ENCODE peak calls at places on chromosomes 11 and 22, in nine cellular contexts. O, N, D, V, T, C, X, R and K are unnamed samples. For H3K4me1, the result is how much of the 10 kb centered on the place peaks cover.

GRCh38 chr11:93329936-93330445 is 551 bp upstream of the DEUP1 start:
- DNase-seq in C (peak), N (peak), X (no peak), V (no peak), O (peak), D (peak), R (no peak), T (no peak), K (no peak)

GRCh38 chr11:134068829-134069425 is at the start of gene JAM3:
- DNase-seq in X (peak), O (peak), T (peak), C (peak), R (peak), V (peak), D (peak), N (peak), K (peak)

GRCh38 chr22:30650508-30651116 is 15.0 kb downstream of the SLC35E4 start:
- DNase-seq in D (no peak), V (no peak), O (no peak), X (no peak), N (no peak), C (no peak), T (no peak), R (no peak), K (no peak)

GRCh38 chr11:13368041-13368446 is 90.5 kb downstream of the BMAL1 start:
- DNase-seq in X (no peak), C (no peak), O (no peak), R (no peak), N (no peak), D (no peak), T (no peak), V (no peak), K (no peak)

GRCh38 chr22:27804683-27805297 is 3.2 kb upstream of the MN1 start:
- DNase-seq in R (peak), V (no peak), T (no peak), C (peak), D (peak), O (peak), N (peak), X (peak), K (peak)

GRCh38 chr22:49820984-49821383 is 6.7 kb downstream of the BRD1 start:
- DNase-seq in O (no peak), D (no peak), X (no peak), C (no peak), T (no peak), N (no peak), V (no peak), R (no peak), K (no peak)

GRCh38 chr11:16167706-16168487 is 188.4 kb downstream of the SOX6 start:
- DNase-seq in R (no peak), N (no peak), D (no peak), V (no peak), O (no peak), C (no peak), T (no peak), X (no peak), K (no peak)

GRCh38 chr22:36938028-36938425 is 24.6 kb downstream of the CSF2RB start:
- DNase-seq in T (no peak), R (no peak), X (no peak), V (no peak), N (no peak), O (no peak), C (no peak), D (no peak), K (no peak)

GRCh38 chr11:101262995-101263394 is 133.4 kb upstream of the PGR start:
- DNase-seq in T (no peak), R (no peak), N (no peak), O (no peak), C (no peak), V (no peak), D (no peak), X (no peak), K (no peak)
- H3K4me3 ChIP-seq in T (no peak), R (no peak), N (no peak), O (no peak), C (no peak), V (no peak), D (no peak), X (no peak), K (no peak)

GRCh38 chr11:64766881-64767280 is 7.1 kb upstream of the PYGM start:
- DNase-seq in N (no peak), C (no peak), V (peak), T (no peak), D (no peak), R (no peak), O (no peak), X (peak), K (no peak)

GRCh38 chr11:64768300-64768694 is 8.5 kb upstream of the PYGM start:
- DNase-seq in V (peak), R (no peak), C (no peak), O (no peak), N (no peak), T (no peak), X (no peak), D (no peak), K (no peak)

GRCh38 chr11:64770120-64770519 is 8.2 kb downstream of the SF1 start:
- DNase-seq in D (no peak), V (no peak), R (no peak), X (peak), T (no peak), N (no peak), C (no peak), O (no peak), K (no peak)

GRCh38 chr11:64767344-64768299 is 7.8 kb upstream of the PYGM start:
- DNase-seq in R (peak), X (peak), C (peak), D (peak), N (peak), O (peak), V (peak), T (peak), K (peak)

GRCh38 chr11:64769283-64769682 is 9.1 kb downstream of the SF1 start:
- DNase-seq in T (no peak), R (no peak), D (no peak), C (no peak), N (no peak), O (no peak), X (no peak), V (peak), K (no peak)
- H3K4me1 ChIP-seq in T (under half), R (half or more), D (under half), C (under half), N (half or more), O (under half), X (half or more), V (under half), K (under half)

GRCh38 chr11:79052539-79052938 is 388.3 kb downstream of the TENM4 start:
- DNase-seq in R (no peak), T (no peak), N (no peak), C (no peak), V (no peak), O (peak), X (no peak), D (no peak), K (peak)
- TF ChIP-seq CTCF in R (peak), T (no peak), N (no peak), C (no peak), V (no peak), O (peak), X (no peak), D (no peak), K (peak)

GRCh38 chr11:66334605-66335442 is 1.4 kb downstream of the RIN1 start:
- DNase-seq in X (peak), N (no peak), C (no peak), T (no peak), R (no peak), D (no peak), V (no peak), O (no peak), K (no peak)
- H3K4me3 ChIP-seq in X (peak), N (no peak), C (peak), T (peak), R (peak), D (no peak), V (peak), O (peak), K (no peak)

GRCh38 chr11:130802567-130802966 is 113.7 kb downstream of the SNX19 start:
- DNase-seq in C (no peak), T (no peak), N (no peak), V (no peak), X (no peak), R (no peak), O (no peak), D (no peak), K (no peak)

GRCh38 chr11:130808541-130808940 is 107.7 kb downstream of the SNX19 start:
- DNase-seq in R (no peak), X (no peak), N (no peak), V (no peak), C (no peak), O (no peak), T (no peak), D (no peak), K (no peak)

GRCh38 chr11:130801287-130802146 is 114.8 kb downstream of the SNX19 start:
- DNase-seq in N (no peak), X (no peak), O (peak), V (no peak), D (no peak), C (no peak), R (no peak), T (no peak), K (no peak)

GRCh38 chr11:130804306-130805077 is 111.8 kb downstream of the SNX19 start:
- DNase-seq in N (no peak), X (no peak), C (no peak), T (no peak), R (no peak), O (no peak), D (no peak), V (no peak), K (no peak)

GRCh38 chr11:130806746-130807145 is 109.5 kb downstream of the SNX19 start:
- DNase-seq in V (no peak), N (no peak), R (no peak), C (no peak), T (no peak), D (no peak), O (no peak), X (no peak), K (no peak)
- H3K4me1 ChIP-seq in V (under half), N (under half), R (under half), C (under half), T (under half), D (under half), O (under half), X (under half), K (under half)

DNA sequence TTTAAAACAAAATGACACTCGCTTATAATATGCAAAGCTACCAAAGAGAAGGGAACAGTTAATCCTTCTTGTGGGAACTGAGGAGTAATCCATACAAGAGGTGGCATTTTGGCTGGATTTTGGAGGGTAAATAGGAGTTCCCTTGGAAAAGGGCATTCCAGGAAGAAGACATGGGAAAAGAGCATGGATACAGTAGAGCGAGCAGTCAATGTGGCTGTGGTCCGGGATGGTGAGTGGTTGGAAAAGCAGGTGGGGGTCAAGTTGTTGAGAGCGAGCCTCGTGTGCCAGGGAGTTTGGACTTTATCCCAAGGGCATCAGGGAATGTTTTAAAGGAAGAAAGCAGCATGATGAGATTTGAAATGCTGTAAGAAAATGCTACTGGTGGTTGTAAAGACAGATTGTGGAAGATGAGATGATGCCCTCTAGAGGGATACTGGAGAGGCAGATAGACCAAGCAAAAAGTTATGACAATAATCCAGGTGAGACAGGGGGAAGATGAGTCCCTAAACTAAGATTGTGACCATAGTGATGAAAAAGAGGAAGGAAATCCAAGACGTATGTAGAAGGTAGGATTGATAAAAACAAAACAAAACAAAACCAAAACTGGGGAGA is 3.8 kb upstream of the MMP7 start:
- DNase-seq in V (no peak), R (no peak), X (no peak), T (no peak), C (no peak), D (no peak), O (no peak), N (no peak), K (no peak)
- TF ChIP-seq CTCF in V (no peak), R (no peak), X (no peak), T (no peak), C (no peak), D (no peak), O (peak), N (no peak), K (peak)

DNA sequence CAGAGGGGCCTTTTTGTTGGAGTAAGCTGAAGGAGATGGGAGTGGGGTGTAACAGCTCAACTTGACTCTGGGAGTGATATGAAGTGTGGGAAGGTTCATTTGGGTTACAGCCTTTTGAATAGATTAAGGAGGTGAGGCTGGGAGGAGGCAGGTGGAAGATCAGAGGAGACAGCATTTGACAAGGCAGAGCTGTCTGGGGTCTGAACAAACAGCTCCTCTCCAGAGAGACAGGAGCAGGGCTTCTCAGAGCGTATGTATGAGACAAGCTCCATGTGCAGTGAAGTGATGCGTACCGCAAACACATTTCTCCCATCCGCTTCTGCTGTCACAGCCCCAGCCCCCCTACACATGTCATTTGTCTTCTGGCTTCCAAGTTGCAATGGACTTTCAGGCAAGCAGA is 137.1 kb upstream of the E2F8 start:
- DNase-seq in V (no peak), D (no peak), O (no peak), X (no peak), R (no peak), C (no peak), T (no peak), N (no peak), K (no peak)
- H3K4me3 ChIP-seq in V (no peak), D (no peak), O (no peak), X (no peak), R (no peak), C (no peak), T (no peak), N (no peak), K (no peak)

GRCh38 chr11:14554959-14555358 is 34.8 kb upstream of the PSMA1 start:
- DNase-seq in X (no peak), O (peak), N (no peak), D (no peak), T (no peak), C (no peak), V (no peak), R (no peak), K (no peak)
- H3K4me1 ChIP-seq in X (under half), O (under half), N (under half), D (under half), T (under half), C (under half), V (under half), R (under half), K (under half)